ENCODE peak calls at places on chromosomes 3 and 15, in six cellular contexts. K, V, R, C, S and M are unnamed samples.

GRCh38 chr15:34828145-34828911 is 33.0 kb upstream of the ACTC1 start:
- DNase-seq in K (no peak), V (no peak), R (no peak), C (no peak), S (no peak), M (no peak)

GRCh38 chr3:134375542-134376384 is 1.5 kb upstream of the AMOTL2 start:
- DNase-seq in K (no peak), V (no peak), R (no peak), C (no peak), S (no peak), M (no peak)

GRCh38 chr15:25850154-25851111 is 12.7 kb downstream of the ATP10A start:
- DNase-seq in K (peak; percentile 27), V (no peak), R (peak; percentile 79), C (peak; percentile 74), S (no peak), M (peak; percentile 69)

GRCh38 chr3:36193448-36193847 is 186.9 kb upstream of the STAC start:
- DNase-seq in K (no peak), V (no peak), R (no peak), C (no peak), S (no peak), M (no peak)

GRCh38 chr3:150743508-150743907 is 19.5 kb downstream of the SIAH2 start:
- DNase-seq in K (peak; percentile 47), V (no peak), R (no peak), C (no peak), S (peak; percentile 34), M (no peak)

GRCh38 chr3:4139462-4140140 is 163.6 kb upstream of the SETMAR start:
- DNase-seq in K (no peak), V (no peak), R (no peak), C (no peak), S (no peak), M (no peak)

GRCh38 chr3:48157950-48158376 is 30.3 kb downstream of the CDC25A start:
- DNase-seq in K (peak; percentile 78), V (no peak), R (peak; percentile 84), C (peak; percentile 34), S (peak; percentile 40), M (peak; percentile 36)

GRCh38 chr3:43053291-43053690 is 52.6 kb downstream of the POMGNT2 start:
- DNase-seq in K (no peak), V (no peak), R (no peak), C (no peak), S (no peak), M (no peak)

GRCh38 chr3:56624725-56625124 is 58.3 kb downstream of the TASOR start:
- DNase-seq in K (peak; percentile 68), V (no peak), R (no peak), C (peak; percentile 22), S (no peak), M (no peak)

GRCh38 chr3:189233225-189233858 is 61.6 kb downstream of the TPRG1 start:
- DNase-seq in K (peak; percentile 70), V (peak; percentile 46), R (peak; percentile 77), C (peak; percentile 49), S (peak; percentile 74), M (peak; percentile 71)

GRCh38 chr3:62332771-62333381 is 40.5 kb downstream of the FEZF2 start:
- DNase-seq in K (peak; percentile 12), V (no peak), R (no peak), C (no peak), S (no peak), M (peak; percentile 4)

GRCh38 chr3:120418866-120419490 is 31.8 kb downstream of the FSTL1 start:
- DNase-seq in K (peak; percentile 57), V (peak; percentile 53), R (no peak), C (no peak), S (peak; percentile 63), M (no peak)

GRCh38 chr3:15161113-15161512 is 44.9 kb upstream of the CAPN7 start:
- DNase-seq in K (peak; percentile 12), V (no peak), R (no peak), C (peak; percentile 9), S (no peak), M (no peak)

GRCh38 chr15:89845305-89845893 is 30.7 kb upstream of the ANPEP start:
- DNase-seq in K (peak; percentile 95), V (no peak), R (no peak), C (peak; percentile 73), S (peak; percentile 49), M (peak; percentile 87)

GRCh38 chr3:120092444-120092843 is 1.8 kb downstream of the GSK3B start:
- DNase-seq in K (no peak), V (no peak), R (no peak), C (no peak), S (no peak), M (no peak)

GRCh38 chr3:170257145-170257544 is 34.9 kb downstream of the PRKCI start:
- DNase-seq in K (no peak), V (no peak), R (no peak), C (no peak), S (no peak), M (no peak)

GRCh38 chr3:73490453-73491311 is 134.1 kb downstream of the PDZRN3 start:
- DNase-seq in K (peak; percentile 34), V (no peak), R (peak; percentile 63), C (no peak), S (no peak), M (peak; percentile 42)

GRCh38 chr15:41930221-41930866 is 36.5 kb upstream of the SPTBN5 start:
- DNase-seq in K (peak; percentile 94), V (no peak), R (no peak), C (peak; percentile 95), S (peak; percentile 47), M (peak; percentile 95)

GRCh38 chr3:170488802-170489201 is 70.1 kb downstream of the CLDN11 start:
- DNase-seq in K (peak; percentile 81), V (no peak), R (no peak), C (peak; percentile 47), S (peak; percentile 34), M (peak; percentile 60)

GRCh38 chr3:114687157-114687556 is 393.3 kb downstream of the TIGIT start:
- DNase-seq in K (no peak), V (no peak), R (no peak), C (no peak), S (no peak), M (no peak)

GRCh38 chr3:197847866-197848401 is 56.9 kb downstream of the LRCH3 start:
- DNase-seq in K (peak; percentile 34), V (no peak), R (no peak), C (no peak), S (no peak), M (peak; percentile 23)

GRCh38 chr3:160876568-160877100 is 120.6 kb downstream of the PPM1L start:
- DNase-seq in K (no peak), V (no peak), R (no peak), C (no peak), S (no peak), M (no peak)

GRCh38 chr15:83767786-83768185 is 113.9 kb downstream of the ADAMTSL3 start:
- DNase-seq in K (peak; percentile 87), V (no peak), R (no peak), C (no peak), S (no peak), M (peak; percentile 29)

GRCh38 chr15:101307897-101308603 is 13.0 kb upstream of the SNRPA1 start:
- DNase-seq in K (no peak), V (no peak), R (peak; percentile 43), C (no peak), S (no peak), M (no peak)

GRCh38 chr3:150238043-150238802 is 169.9 kb upstream of the TSC22D2 start:
- DNase-seq in K (no peak), V (no peak), R (no peak), C (no peak), S (peak; percentile 47), M (no peak)

GRCh38 chr15:89127054-89127702 is 38.9 kb downstream of the ABHD2 start:
- DNase-seq in K (no peak), V (no peak), R (no peak), C (no peak), S (no peak), M (no peak)

GRCh38 chr3:98602078-98602678 is 8.8 kb upstream of the CPOX start:
- DNase-seq in K (peak; percentile 76), V (peak; percentile 33), R (no peak), C (peak; percentile 40), S (peak; percentile 29), M (peak; percentile 58)

GRCh38 chr3:125281411-125281810 is 68.9 kb upstream of the SLC12A8 start:
- DNase-seq in K (peak; percentile 29), V (no peak), R (no peak), C (no peak), S (no peak), M (no peak)

GRCh38 chr3:9861201-9861600 is 17.4 kb upstream of the RPUSD3 start:
- DNase-seq in K (no peak), V (no peak), R (no peak), C (no peak), S (no peak), M (no peak)

GRCh38 chr3:173993299-173993698 is 595.8 kb downstream of the NLGN1 start:
- DNase-seq in K (peak; percentile 64), V (no peak), R (no peak), C (peak; percentile 66), S (no peak), M (peak; percentile 55)

GRCh38 chr3:65526656-65527055 is 512.1 kb downstream of the MAGI1 start:
- DNase-seq in K (no peak), V (no peak), R (no peak), C (no peak), S (no peak), M (no peak)